ENCODE peak calls at places on chromosomes 12 and 14, in seven cellular contexts. T is fibroblast of lung, B is PC-3, I is colonic mucosa, Y is endothelial cell of umbilical vein, M is IMR-90, O is H9. L is an unnamed sample.

GRCh38 chr12:105935981-105936380 is 202.8 kb downstream of the NUAK1 start:
- DNase-seq in T (peak; percentile 31), B (peak; percentile 34), I (no peak), Y (peak; percentile 13), M (peak; percentile 57), O (no peak), L (no peak)

GRCh38 chr14:103887170-103887501 is 39.8 kb upstream of the PPP1R13B start:
- DNase-seq in T (no peak), B (no peak), I (no peak), Y (no peak), M (no peak), O (no peak), L (no peak)

GRCh38 chr14:34580381-34580780 is 40.9 kb upstream of the EAPP start:
- DNase-seq in T (no peak), B (no peak), I (no peak), Y (no peak), M (no peak), O (no peak), L (no peak)

GRCh38 chr14:85250369-85250768 is 279.6 kb upstream of the FLRT2 start:
- DNase-seq in T (no peak), B (no peak), I (no peak), Y (peak; percentile 78), M (no peak), O (peak; percentile 58), L (no peak)

GRCh38 chr14:56487090-56487667 is 92.4 kb upstream of the TMEM260 start:
- DNase-seq in T (peak; percentile 56), B (peak; percentile 68), I (no peak), Y (peak; percentile 47), M (peak; percentile 32), O (no peak), L (no peak)

GRCh38 chr14:101763941-101764709 is 2.6 kb downstream of the PPP2R5C start:
- DNase-seq in T (no peak), B (no peak), I (no peak), Y (no peak), M (no peak), O (no peak), L (no peak)

GRCh38 chr14:85824526-85824925 is 294.6 kb downstream of the FLRT2 start:
- DNase-seq in T (no peak), B (no peak), I (no peak), Y (no peak), M (no peak), O (no peak), L (no peak)

GRCh38 chr14:105153331-105153731 is 15.2 kb downstream of the JAG2 start:
- DNase-seq in T (no peak), B (no peak), I (no peak), Y (no peak), M (no peak), O (no peak), L (peak; percentile 85)

GRCh38 chr14:103361868-103362267 is 23.3 kb upstream of the MARK3 start:
- DNase-seq in T (peak; percentile 98), B (peak; percentile 97), I (no peak), Y (peak; percentile 90), M (peak; percentile 99), O (no peak), L (no peak)

GRCh38 chr14:67221982-67222328 is 19.3 kb upstream of the PALS1 start:
- DNase-seq in T (no peak), B (no peak), I (no peak), Y (no peak), M (no peak), O (no peak), L (no peak)

GRCh38 chr12:11785722-11786121 is 136.2 kb downstream of the ETV6 start:
- DNase-seq in T (peak; percentile 71), B (no peak), I (no peak), Y (no peak), M (peak; percentile 32), O (no peak), L (no peak)

GRCh38 chr12:45483571-45483970 is 245.9 kb upstream of the ARID2 start:
- DNase-seq in T (peak; percentile 36), B (peak; percentile 4), I (peak; percentile 22), Y (no peak), M (peak; percentile 3), O (no peak), L (no peak)

GRCh38 chr14:74507796-74508195 is 14.2 kb downstream of the ISCA2 start:
- DNase-seq in T (no peak), B (no peak), I (no peak), Y (no peak), M (no peak), O (no peak), L (peak; percentile 36)

GRCh38 chr12:85462888-85463287 is 182.9 kb downstream of the ALX1 start:
- DNase-seq in T (no peak), B (no peak), I (no peak), Y (no peak), M (no peak), O (no peak), L (no peak)

GRCh38 chr12:120223458-120224303 is 22.8 kb upstream of the RPLP0 start:
- DNase-seq in T (no peak), B (no peak), I (no peak), Y (no peak), M (peak; percentile 47), O (no peak), L (peak; percentile 58)

GRCh38 chr12:120221576-120221900 is 20.6 kb upstream of the RPLP0 start:
- DNase-seq in T (no peak), B (no peak), I (no peak), Y (no peak), M (no peak), O (no peak), L (peak; percentile 57)

GRCh38 chr12:120225200-120225558 is 24.3 kb upstream of the RPLP0 start:
- DNase-seq in T (no peak), B (no peak), I (no peak), Y (no peak), M (no peak), O (no peak), L (no peak)

GRCh38 chr12:120220838-120221575 is 20.1 kb upstream of the RPLP0 start:
- DNase-seq in T (no peak), B (no peak), I (no peak), Y (no peak), M (no peak), O (no peak), L (no peak)

DNA sequence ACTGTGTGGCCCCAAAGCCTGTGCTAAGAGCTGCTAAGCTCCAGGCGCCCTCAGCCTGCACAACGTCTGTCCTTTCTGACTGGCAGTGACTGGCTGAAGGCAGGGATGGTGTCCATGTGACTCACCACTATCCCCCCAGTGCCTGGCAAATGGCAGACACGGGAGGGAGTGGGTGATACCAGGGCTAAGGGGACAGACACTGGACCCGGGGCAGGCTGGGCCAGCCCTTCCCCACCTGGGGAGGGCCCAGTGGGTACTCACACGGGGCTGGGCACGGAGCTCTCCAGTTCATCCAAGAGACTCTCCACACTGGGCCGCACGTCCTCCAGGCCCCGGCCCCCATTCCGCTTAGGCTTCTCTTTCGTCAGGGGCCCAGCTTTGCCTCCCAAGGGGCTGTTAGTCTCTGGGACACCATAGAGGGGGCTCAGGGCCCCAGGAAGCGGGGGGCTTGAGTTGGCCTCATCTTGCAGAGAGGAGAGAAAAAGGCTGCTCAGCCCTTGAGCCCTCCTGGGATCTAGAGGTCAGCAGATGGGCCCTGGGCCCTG is 21.4 kb upstream of the RPLP0 start:
- DNase-seq in T (no peak), B (no peak), I (no peak), Y (no peak), M (no peak), O (no peak), L (peak; percentile 39)
- H3K4me1 ChIP-seq in T (peaks cover 3% of the 10 kb centered on the region), B (peaks cover 5% of the 10 kb centered on the region), I (peaks cover 9% of the 10 kb centered on the region), Y (peaks cover 19% of the 10 kb centered on the region), M (peaks cover 9% of the 10 kb centered on the region), O (no peaks in the 10 kb centered on the region), L (peaks cover 24% of the 10 kb centered on the region)

GRCh38 chr12:120227233-120228040 is 26.5 kb upstream of the RPLP0 start:
- DNase-seq in T (no peak), B (no peak), I (no peak), Y (no peak), M (no peak), O (no peak), L (no peak)

GRCh38 chr12:120225852-120226640 is 25.1 kb upstream of the RPLP0 start:
- DNase-seq in T (no peak), B (no peak), I (peak; percentile 88), Y (no peak), M (no peak), O (no peak), L (peak; percentile 89)

GRCh38 chr12:120228291-120229070 is 27.6 kb upstream of the RPLP0 start:
- DNase-seq in T (peak; percentile 82), B (peak; percentile 89), I (peak; percentile 96), Y (peak; percentile 80), M (peak; percentile 79), O (peak; percentile 99), L (peak; percentile 93)

GRCh38 chr12:120228041-120228290 is 27.1 kb upstream of the RPLP0 start:
- DNase-seq in T (no peak), B (no peak), I (no peak), Y (no peak), M (no peak), O (no peak), L (no peak)

GRCh38 chr12:120224304-120225199 is 23.6 kb upstream of the RPLP0 start:
- DNase-seq in T (no peak), B (no peak), I (peak; percentile 85), Y (no peak), M (no peak), O (no peak), L (peak; percentile 90)
- H3K9ac ChIP-seq in T (no peak overlapping the region), B (no peak overlapping the region), I (peak overlapping the region; percentile 77), Y (peak overlapping the region; percentile 8), M (no peak overlapping the region), O (no peak overlapping the region), L (no peak overlapping the region)

DNA sequence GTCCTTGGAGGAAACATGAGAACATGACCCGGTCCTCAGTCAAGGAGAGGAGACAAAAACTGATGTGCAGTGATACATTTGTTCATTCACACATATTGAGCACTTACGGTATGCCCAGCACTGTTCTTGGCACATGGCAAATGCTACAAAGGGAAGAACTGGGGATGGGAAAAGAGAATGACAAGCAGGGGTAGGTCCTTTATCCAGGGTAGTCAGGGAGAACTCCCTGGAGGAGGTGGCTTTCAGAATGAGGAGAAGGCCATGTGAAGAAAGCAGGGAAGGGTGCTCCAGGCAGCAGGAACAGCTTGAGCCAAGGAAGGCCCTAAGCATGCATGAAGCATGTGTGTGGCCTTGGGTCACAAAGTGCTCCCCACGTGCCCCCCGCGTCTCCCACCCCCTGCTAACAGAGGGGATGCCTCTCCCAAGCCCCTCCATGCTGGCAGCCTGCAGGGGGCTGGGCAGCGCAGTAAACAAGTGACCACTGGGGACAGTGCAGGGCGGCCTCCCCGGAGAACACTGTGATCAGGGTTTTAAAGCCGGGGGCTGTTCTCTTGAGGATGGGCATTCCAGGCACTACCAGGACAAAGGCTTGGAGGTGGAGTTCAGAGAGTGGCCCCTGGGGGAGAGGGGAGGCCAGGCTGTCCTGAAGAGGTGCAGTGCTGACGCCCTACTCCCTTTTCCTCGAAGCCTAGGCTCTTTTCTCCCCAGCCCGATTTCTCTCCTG is 71.0 kb downstream of the PHETA1 start:
- DNase-seq in T (no peak), B (no peak), I (no peak), Y (no peak), M (no peak), O (peak; percentile 78), L (no peak)
- TF ChIP-seq CTCF in T (no peak), B (no peak), I (no peak), Y (no peak), M (no peak), O (peak; percentile 45), L (no peak)

DNA sequence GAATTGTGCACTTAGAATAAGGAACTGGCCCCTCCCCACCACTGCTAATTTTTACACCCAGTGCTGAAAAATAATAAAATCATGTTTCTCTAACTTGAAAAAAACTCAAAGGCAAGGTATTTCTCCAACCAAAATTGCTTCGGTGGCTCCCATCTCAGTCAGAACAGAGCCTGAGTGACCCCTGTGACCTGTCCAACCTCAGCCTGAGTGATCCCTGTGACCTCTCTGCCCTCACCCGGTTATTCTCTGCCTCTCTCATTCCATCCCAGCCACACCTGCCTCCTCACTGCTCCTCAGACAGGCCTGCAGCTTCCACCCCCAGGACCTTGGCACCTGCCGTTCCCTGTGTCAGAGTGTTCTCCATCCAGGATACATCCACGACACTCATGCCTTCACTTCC is 5.1 kb downstream of the SLC6A12 start:
- DNase-seq in T (no peak), B (no peak), I (no peak), Y (no peak), M (no peak), O (no peak), L (peak; percentile 68)
- H3K4me1 ChIP-seq in T (no peaks in the 10 kb centered on the region), B (no peaks in the 10 kb centered on the region), I (no peaks in the 10 kb centered on the region), Y (no peaks in the 10 kb centered on the region), M (peaks cover 3% of the 10 kb centered on the region), O (no peaks in the 10 kb centered on the region), L (peaks cover 57% of the 10 kb centered on the region)